ENCODE peak calls at places on chromosome 21, in five cellular contexts. P, R, J, B and A are unnamed samples.
A peak's percentile ranks its signal among the peaks of the same experiment; 100 is the strongest.

GRCh38 chr21:27040738-27041137 is 73.8 kb upstream of the ADAMTS5 start:
- DNase-seq in J (no peak), P (no peak), B (no peak), R (no peak), A (no peak)

GRCh38 chr21:41703857-41704501 is 62.9 kb downstream of the RIPK4 start:
- DNase-seq in P (no peak), R (no peak), B (no peak), J (no peak), A (no peak)

GRCh38 chr21:32921632-32922230 is 104.0 kb upstream of the OLIG2 start:
- DNase-seq in J (no peak), B (peak; percentile 21), R (peak; percentile 32), P (no peak), A (no peak)

GRCh38 chr21:45385549-45386050 is 19.4 kb upstream of the COL18A1 start:
- DNase-seq in P (no peak), J (peak; percentile 32), R (no peak), B (no peak), A (no peak)

GRCh38 chr21:39696620-39697019 is 48.4 kb upstream of the IGSF5 start:
- DNase-seq in B (no peak), P (no peak), R (no peak), J (no peak), A (no peak)

GRCh38 chr21:38878394-38879179 is 72.9 kb downstream of the ETS2 start:
- DNase-seq in B (peak; percentile 23), R (no peak), P (no peak), J (no peak), A (no peak)

GRCh38 chr21:45079351-45079750 is 5.0 kb downstream of the ADARB1 start:
- DNase-seq in P (no peak), R (no peak), B (no peak), J (no peak), A (no peak)

GRCh38 chr21:45439171-45439872 is 34.4 kb downstream of the COL18A1 start:
- DNase-seq in P (peak; percentile 81), J (peak; percentile 90), R (peak; percentile 88), B (peak; percentile 94), A (peak; percentile 89)

GRCh38 chr21:41631564-41632461 is 123.9 kb upstream of the TMPRSS2 start:
- DNase-seq in P (no peak), B (peak; percentile 65), R (no peak), J (no peak), A (no peak)

GRCh38 chr21:38661296-38662223 is 144.2 kb upstream of the ETS2 start:
- DNase-seq in B (peak; percentile 32), P (no peak), J (peak; percentile 30), R (no peak), A (peak; percentile 38)

GRCh38 chr21:36491191-36491916 is 11.4 kb upstream of the CLDN14 start:
- DNase-seq in B (no peak), R (no peak), J (no peak), P (no peak), A (no peak)

GRCh38 chr21:19900149-19900548 is 1098.1 kb upstream of the NCAM2 start:
- DNase-seq in R (no peak), B (no peak), P (no peak), J (no peak), A (no peak)

GRCh38 chr21:26199471-26199870 is 28.9 kb upstream of the APP start:
- DNase-seq in B (peak; percentile 67), R (no peak), P (no peak), J (no peak), A (no peak)

GRCh38 chr21:31908106-31909031 is 35.5 kb downstream of the HUNK start:
- DNase-seq in B (no peak), J (no peak), P (peak; percentile 85), R (no peak), A (no peak)

GRCh38 chr21:46455575-46456385 is 2.9 kb upstream of the DIP2A start:
- DNase-seq in P (peak; percentile 83), J (no peak), B (peak; percentile 85), R (no peak), A (no peak)

GRCh38 chr21:44845418-44846200 is 27.7 kb upstream of the SUMO3 start:
- DNase-seq in P (peak; percentile 90), J (peak; percentile 29), B (peak; percentile 60), R (peak; percentile 41), A (peak; percentile 81)

GRCh38 chr21:46052703-46053651 is 44.9 kb upstream of the COL6A2 start:
- DNase-seq in P (peak; percentile 68), R (no peak), B (peak; percentile 94), J (peak; percentile 24), A (no peak)

GRCh38 chr21:29190920-29191319 is 60.5 kb downstream of the MAP3K7CL start:
- DNase-seq in J (no peak), B (peak; percentile 83), R (no peak), P (no peak), A (no peak)

GRCh38 chr21:32184059-32184458 is 94.8 kb downstream of the MIS18A start:
- DNase-seq in B (no peak), J (no peak), P (no peak), R (no peak), A (no peak)

GRCh38 chr21:20996421-20997307 is 1.5 kb upstream of the NCAM2 start:
- DNase-seq in J (no peak), P (no peak), R (no peak), B (peak; percentile 57), A (no peak)

GRCh38 chr21:46256501-46256994 is 28.0 kb upstream of the LSS start:
- DNase-seq in P (no peak), J (no peak), B (no peak), R (no peak), A (peak; percentile 60)